ENCODE peak calls at places on chromosomes 12 and 14, in eight cellular contexts. J, N, H, Q, E, Y, M and W are unnamed samples.

GRCh38 chr14:66395300-66395699 is 90.9 kb upstream of the CCDC196 start:
- DNase-seq in H (peak; percentile 24), J (no peak), E (peak; percentile 29), Q (no peak), N (no peak), M (no peak), Y (no peak), W (peak; percentile 1)

GRCh38 chr12:45369065-45369464 is 153.2 kb downstream of the ANO6 start:
- DNase-seq in E (peak; percentile 23), Y (no peak), Q (no peak), N (peak; percentile 15), M (no peak), J (no peak), H (peak; percentile 12), W (no peak)

GRCh38 chr12:115763982-115764621 is 513.4 kb downstream of the MED13L start:
- DNase-seq in Q (no peak), Y (no peak), J (no peak), N (no peak), M (no peak), H (no peak), E (no peak), W (no peak)

GRCh38 chr14:104885973-104886689 is 21.1 kb downstream of the CEP170B start:
- DNase-seq in E (no peak), N (no peak), J (peak; percentile 13), Q (no peak), M (no peak), Y (no peak), H (no peak), W (no peak)

GRCh38 chr14:74414793-74415437 is 11.1 kb downstream of the SYNDIG1L start:
- DNase-seq in N (no peak), H (no peak), E (no peak), Q (no peak), M (no peak), Y (no peak), J (no peak), W (no peak)

GRCh38 chr12:7884687-7885086 is 12.0 kb upstream of the SLC2A14 start:
- DNase-seq in Q (no peak), Y (no peak), E (no peak), H (peak; percentile 75), J (no peak), M (no peak), N (no peak), W (no peak)

GRCh38 chr12:48061943-48062719 is 43.7 kb downstream of the SENP1 start:
- DNase-seq in Y (no peak), J (no peak), M (peak; percentile 4), E (no peak), N (no peak), Q (no peak), H (no peak), W (no peak)

GRCh38 chr12:58296818-58297217 is 355.5 kb downstream of the ATP23 start:
- DNase-seq in H (no peak), J (no peak), Y (no peak), Q (no peak), M (no peak), E (no peak), N (no peak), W (no peak)

GRCh38 chr12:8658361-8658760 is 4.3 kb downstream of the MFAP5 start:
- DNase-seq in Y (peak; percentile 50), H (no peak), N (peak; percentile 57), M (no peak), E (no peak), Q (no peak), J (no peak), W (no peak)